ENCODE peak calls at places on chromosomes 6 and 20, in nine cellular contexts. G is HepG2; A is lower lobe of right lung; I is ovary; Y is A549; P is CD8-positive, alpha-beta T cell; E is SJSA1; B is CD4-positive, CD25-positive, alpha-beta regulatory T cell; Z is effector memory CD4-positive, alpha-beta T cell. K is an unnamed sample. For H3K9me3, the result is how much of the 10 kb centered on the place peaks cover.

GRCh38 chr6:159758031-159759001 is 3.5 kb upstream of the ACAT2 start:
- DNase-seq in Z (no peak), I (no peak), G (peak), A (no peak), E (peak), Y (peak), P (no peak), B (no peak), K (no peak)

GRCh38 chr20:53926428-53927028 is 143.9 kb downstream of the BCAS1 start:
- DNase-seq in P (no peak), I (no peak), Z (no peak), E (peak), A (no peak), B (peak), Y (peak), G (peak), K (peak)

GRCh38 chr6:42257063-42257462 is 39.4 kb upstream of the MRPS10 start:
- DNase-seq in I (no peak), A (no peak), G (no peak), E (no peak), P (no peak), Z (no peak), B (no peak), Y (no peak), K (no peak)

GRCh38 chr20:4065405-4065841 is 50.1 kb upstream of the RNF24 start:
- DNase-seq in I (no peak), Z (no peak), A (no peak), B (no peak), Y (no peak), G (no peak), P (no peak), E (no peak), K (peak)

GRCh38 chr20:9374068-9374467 is 140.3 kb upstream of the LAMP5 start:
- DNase-seq in Z (no peak), A (no peak), B (no peak), I (no peak), Y (no peak), P (no peak), G (no peak), E (no peak), K (no peak)

GRCh38 chr20:49699200-49699992 is 14.3 kb downstream of the B4GALT5 start:
- DNase-seq in G (no peak), I (no peak), P (no peak), E (no peak), Z (no peak), B (peak), A (no peak), Y (peak), K (peak)

GRCh38 chr6:46407246-46407645 is 84.0 kb downstream of the RCAN2 start:
- DNase-seq in E (no peak), B (no peak), G (no peak), Y (no peak), Z (no peak), A (no peak), P (no peak), I (no peak), K (no peak)

GRCh38 chr6:52125572-52125971 is 38.2 kb upstream of the PKHD1 start:
- DNase-seq in I (no peak), A (no peak), P (no peak), E (no peak), B (no peak), G (no peak), Z (no peak), Y (no peak), K (no peak)

GRCh38 chr20:4949833-4950178 is 51.5 kb downstream of the SLC23A2 start:
- DNase-seq in Y (peak), B (peak), P (no peak), G (peak), E (no peak), I (no peak), Z (no peak), A (no peak), K (no peak)

GRCh38 chr20:33490934-33491656 is 1.2 kb downstream of the CBFA2T2 start:
- DNase-seq in I (no peak), Z (no peak), G (no peak), P (no peak), B (no peak), E (no peak), Y (no peak), A (no peak), K (no peak)

GRCh38 chr20:54650201-54650722 is 174.9 kb downstream of the DOK5 start:
- DNase-seq in E (no peak), A (no peak), Z (no peak), G (no peak), P (no peak), Y (no peak), B (no peak), I (no peak), K (no peak)

GRCh38 chr6:7673063-7673536 is 52.8 kb upstream of the BMP6 start:
- DNase-seq in A (peak), I (peak), P (no peak), Y (peak), E (peak), B (no peak), Z (no peak), G (no peak), K (peak)

GRCh38 chr6:27553123-27553904 is 80.4 kb upstream of the ZNF184 start:
- DNase-seq in B (peak), P (no peak), Y (peak), A (no peak), Z (no peak), G (peak), I (no peak), E (no peak), K (no peak)

GRCh38 chr20:33685328-33686007 is 717 bp downstream of the E2F1 start:
- DNase-seq in B (peak), A (no peak), I (no peak), E (no peak), G (peak), Z (peak), P (no peak), Y (peak), K (peak)

GRCh38 chr20:63709149-63709527 is 1.3 kb downstream of the ZGPAT start:
- DNase-seq in G (no peak), Y (no peak), Z (no peak), E (no peak), I (no peak), A (no peak), B (no peak), P (no peak), K (peak)
- H3K4me3 ChIP-seq in G (peak), Y (peak), Z (peak), E (peak), I (no peak), A (peak), B (no peak), P (peak), K (peak)

DNA sequence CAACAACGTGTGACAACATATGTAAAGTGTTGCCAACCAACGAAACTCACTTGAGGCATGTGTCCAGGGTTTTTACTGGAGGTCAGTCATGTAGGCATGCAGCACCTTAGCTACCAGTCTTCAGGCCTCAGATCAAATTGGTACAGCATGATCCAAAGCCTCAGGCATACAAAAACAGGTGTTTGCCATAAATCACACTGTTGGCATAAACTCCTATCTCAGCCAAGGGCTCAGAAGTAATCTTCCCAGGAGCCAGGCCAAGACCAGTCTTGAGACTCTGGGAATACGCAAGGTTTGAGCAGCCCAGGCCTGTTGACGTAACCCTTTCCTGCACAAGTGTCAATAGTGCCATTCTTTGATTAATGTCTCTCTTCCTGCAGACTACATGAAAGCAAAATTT is 163.5 kb downstream of the PRL start:
- DNase-seq in A (no peak), E (no peak), G (no peak), I (no peak), Y (no peak), B (no peak), P (no peak), Z (no peak), K (no peak)
- H3K9me3 ChIP-seq in A (under half), E (under half), G (half or more), I (under half), Y (under half), B (under half), P (under half), Z (under half), K (under half)

GRCh38 chr6:157097255-157097936 is 225.9 kb downstream of the TMEM242 start:
- DNase-seq in E (no peak), Y (no peak), A (no peak), I (no peak), B (no peak), Z (no peak), G (no peak), P (no peak), K (no peak)

GRCh38 chr6:157098999-157099398 is 224.3 kb downstream of the TMEM242 start:
- DNase-seq in I (no peak), A (no peak), G (no peak), Y (no peak), E (no peak), B (no peak), Z (no peak), P (no peak), K (no peak)

GRCh38 chr6:157101166-157101565 is 222.2 kb downstream of the TMEM242 start:
- DNase-seq in E (no peak), A (no peak), Z (no peak), Y (no peak), I (no peak), B (no peak), G (no peak), P (no peak), K (no peak)

GRCh38 chr6:157096522-157096921 is 226.8 kb downstream of the TMEM242 start:
- DNase-seq in A (peak), E (no peak), G (peak), P (no peak), Z (no peak), Y (no peak), I (no peak), B (no peak), K (no peak)

GRCh38 chr6:157099912-157100593 is 223.3 kb downstream of the TMEM242 start:
- DNase-seq in E (no peak), Y (no peak), B (peak), I (no peak), G (no peak), P (peak), Z (peak), A (no peak), K (no peak)
- H3K4me3 ChIP-seq in E (no peak), Y (no peak), B (peak), I (no peak), G (no peak), P (no peak), Z (no peak), A (no peak), K (no peak)

GRCh38 chr20:31497838-31498540 is 16.3 kb upstream of the HM13 start:
- DNase-seq in P (no peak), B (no peak), A (no peak), Y (no peak), E (no peak), G (no peak), I (no peak), Z (no peak), K (no peak)
- H3K9me3 ChIP-seq in P (under half), B (under half), A (under half), Y (under half), E (under half), G (under half), I (under half), Z (under half), K (under half)

GRCh38 chr20:41048475-41049242 is 20.0 kb downstream of the TOP1 start:
- DNase-seq in Z (no peak), G (no peak), A (no peak), Y (no peak), B (peak), P (no peak), E (no peak), I (no peak), K (no peak)
- H3K4me3 ChIP-seq in Z (peak), G (no peak), A (peak), Y (no peak), B (peak), P (peak), E (no peak), I (no peak), K (peak)

GRCh38 chr6:122495612-122496011 is 24.0 kb upstream of the SERINC1 start:
- DNase-seq in B (peak), E (no peak), Z (no peak), G (no peak), Y (no peak), I (no peak), P (no peak), A (no peak), K (no peak)

GRCh38 chr6:122501475-122501874 is 29.9 kb upstream of the SERINC1 start:
- DNase-seq in I (no peak), Z (no peak), P (no peak), G (no peak), E (no peak), Y (no peak), B (no peak), A (no peak), K (no peak)
- H3K9me3 ChIP-seq in I (under half), Z (under half), P (under half), G (under half), E (under half), Y (under half), B (under half), A (under half), K (under half)

DNA sequence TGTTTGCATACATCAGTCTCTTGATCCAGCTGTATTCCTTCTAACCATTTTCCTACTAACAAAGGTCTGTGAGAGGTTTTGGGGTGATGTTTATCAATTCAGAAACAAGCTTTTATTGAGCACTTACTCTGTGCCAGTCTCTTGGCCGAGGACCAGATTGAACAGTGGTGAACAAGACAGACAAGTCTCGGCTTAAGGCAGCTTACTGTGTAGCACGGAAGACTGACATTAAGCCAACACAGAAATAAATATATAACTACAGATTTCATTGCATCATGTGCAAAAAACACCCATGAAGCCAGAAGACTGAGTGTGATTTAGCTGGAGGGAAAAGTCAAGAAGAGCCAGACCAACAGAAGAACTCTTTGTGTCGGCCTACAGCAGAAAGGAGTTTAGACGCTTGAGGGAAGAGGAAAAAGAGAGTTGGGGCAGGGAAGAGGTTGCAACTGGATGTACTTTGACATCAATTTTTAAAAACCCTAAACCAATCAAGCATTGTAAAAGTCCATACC is 549.6 kb upstream of the CITED2 start:
- DNase-seq in E (no peak), Y (no peak), G (no peak), I (no peak), P (no peak), A (no peak), Z (no peak), B (no peak), K (no peak)
- H3K4me3 ChIP-seq in E (no peak), Y (no peak), G (no peak), I (no peak), P (no peak), A (no peak), Z (no peak), B (no peak), K (no peak)